ENCODE peak calls at places on chromosome 17, in ten cellular contexts. H is NCI-H345, G is amniotic epithelial cell, V is BJ, L is AG04450, S is right lobe of liver, T is bronchial epithelial cell, Q is germinal center, Y is hypothalamus, W is body of pancreas. U is an unnamed sample.

GRCh38 chr17:68334393-68334792 is 43.1 kb downstream of the ARSG start:
- DNase-seq in W (no peak), V (no peak), G (peak), T (no peak), H (no peak), S (no peak), Y (no peak), L (no peak), Q (no peak), U (no peak)

GRCh38 chr17:29710891-29711418 is 88.2 kb upstream of the CORO6 start:
- DNase-seq in S (no peak), W (no peak), G (peak), H (no peak), Q (no peak), Y (no peak), V (peak), T (peak), L (no peak), U (no peak)

GRCh38 chr17:17119533-17119932 is 77.3 kb downstream of the MPRIP start:
- DNase-seq in W (no peak), G (peak), T (peak), Y (no peak), L (peak), H (no peak), Q (no peak), V (no peak), S (no peak), U (no peak)

GRCh38 chr17:31697838-31698237 is 161.2 kb downstream of the COPRS start:
- DNase-seq in H (no peak), V (no peak), W (no peak), Y (no peak), L (no peak), T (no peak), G (no peak), S (no peak), Q (no peak), U (no peak)

GRCh38 chr17:43943769-43944418 is 1.6 kb upstream of the PPY start:
- DNase-seq in L (peak), S (peak), Q (peak), W (peak), Y (peak), V (no peak), G (peak), H (peak), T (peak), U (peak)

GRCh38 chr17:305090-305976 is 47.3 kb downstream of the RPH3AL start:
- DNase-seq in H (no peak), G (no peak), T (no peak), V (no peak), S (peak), Y (no peak), Q (no peak), L (no peak), W (no peak), U (no peak)

GRCh38 chr17:38451840-38452529 is 23.7 kb downstream of the ARHGAP23 start:
- DNase-seq in Q (no peak), W (no peak), S (no peak), H (no peak), G (peak), V (peak), L (peak), Y (no peak), T (peak), U (peak)

GRCh38 chr17:42279776-42280630 is 3.8 kb upstream of the STAT5B start:
- DNase-seq in L (no peak), Y (no peak), S (no peak), T (no peak), Q (no peak), W (no peak), V (no peak), G (no peak), H (no peak), U (no peak)

GRCh38 chr17:32551186-32551955 is 64.6 kb downstream of the CDK5R1 start:
- DNase-seq in L (no peak), Y (no peak), Q (no peak), G (peak), W (no peak), H (no peak), T (peak), V (no peak), S (no peak), U (peak)

GRCh38 chr17:57567278-57567677 is 177.8 kb downstream of the CCDC182 start:
- DNase-seq in Q (no peak), G (no peak), Y (no peak), T (no peak), W (no peak), S (no peak), V (no peak), H (peak), L (no peak), U (no peak)

GRCh38 chr17:17387017-17387416 is 83.8 kb downstream of the NT5M start:
- DNase-seq in G (no peak), Q (no peak), S (no peak), V (no peak), Y (no peak), H (peak), L (no peak), W (peak), T (peak), U (no peak)

GRCh38 chr17:75927286-75927922 is 13.4 kb downstream of the FBF1 start:
- DNase-seq in Q (peak), W (no peak), S (no peak), H (peak), L (no peak), Y (no peak), V (no peak), G (peak), T (peak), U (no peak)

GRCh38 chr17:35241520-35241919 is 1.4 kb upstream of the SLFN5 start:
- DNase-seq in G (no peak), V (no peak), T (no peak), L (no peak), Y (no peak), S (no peak), Q (no peak), W (no peak), H (no peak), U (no peak)

GRCh38 chr17:19534562-19535149 is 1.0 kb downstream of the SLC47A1 start:
- DNase-seq in Y (no peak), V (no peak), Q (no peak), L (no peak), W (no peak), T (no peak), G (peak), S (no peak), H (no peak), U (no peak)

GRCh38 chr17:18981642-18982424 is 22.7 kb downstream of the FAM83G start:
- DNase-seq in S (peak), V (no peak), H (peak), Y (no peak), T (peak), G (peak), W (peak), L (no peak), Q (no peak), U (no peak)

GRCh38 chr17:81616877-81617276 is 20.0 kb downstream of the NPLOC4 start:
- DNase-seq in Y (no peak), T (no peak), S (no peak), G (no peak), W (no peak), H (no peak), Q (no peak), L (no peak), V (no peak), U (no peak)